ENCODE peak calls at places on chromosomes 5 and 9, in four cellular contexts. H, U, G and L are unnamed samples.

GRCh38 chr9:15438891-15439290 is 16.2 kb downstream of the SNAPC3 start:
- DNase-seq in U (no peak), H (no peak), G (no peak), L (no peak)

GRCh38 chr5:74949976-74950375 is 83.8 kb upstream of the FAM169A start:
- DNase-seq in G (no peak), U (no peak), H (no peak), L (no peak)

GRCh38 chr5:72836810-72837209 is 20.3 kb downstream of the TNPO1 start:
- DNase-seq in H (no peak), U (no peak), G (no peak), L (no peak)

GRCh38 chr9:88476491-88477271 is 58.3 kb upstream of the NXNL2 start:
- DNase-seq in H (no peak), U (no peak), G (no peak), L (peak; percentile 3)

GRCh38 chr9:4137755-4138154 is 162.1 kb downstream of the GLIS3 start:
- DNase-seq in U (no peak), G (no peak), H (no peak), L (no peak)

GRCh38 chr9:13033959-13034695 is 245.4 kb downstream of the MPDZ start:
- DNase-seq in H (peak; percentile 38), U (peak; percentile 87), G (peak; percentile 66), L (no peak)

GRCh38 chr9:93134018-93134739 is at the start of gene NINJ1:
- DNase-seq in H (peak; percentile 40), G (peak; percentile 76), U (peak; percentile 92), L (peak; percentile 50)

GRCh38 chr5:14816999-14817761 is 54.4 kb downstream of the ANKH start:
- DNase-seq in U (no peak), G (no peak), H (no peak), L (no peak)

GRCh38 chr5:139140631-139141071 is 57.5 kb downstream of the SIL1 start:
- DNase-seq in U (no peak), H (no peak), G (no peak), L (no peak)

GRCh38 chr5:111367081-111367480 is 142.9 kb downstream of the CAMK4 start:
- DNase-seq in H (no peak), U (no peak), G (no peak), L (no peak)

GRCh38 chr5:17748196-17748595 is 113.9 kb downstream of the TAF11L14 start:
- DNase-seq in G (no peak), H (no peak), U (no peak), L (no peak)

GRCh38 chr5:143066556-143067281 is 296.5 kb downstream of the ARHGAP26 start:
- DNase-seq in H (no peak), U (no peak), G (no peak), L (peak; percentile 79)

GRCh38 chr5:176144508-176144907 is 93.7 kb upstream of the SIMC1 start:
- DNase-seq in U (no peak), G (no peak), H (no peak), L (no peak)

DNA sequence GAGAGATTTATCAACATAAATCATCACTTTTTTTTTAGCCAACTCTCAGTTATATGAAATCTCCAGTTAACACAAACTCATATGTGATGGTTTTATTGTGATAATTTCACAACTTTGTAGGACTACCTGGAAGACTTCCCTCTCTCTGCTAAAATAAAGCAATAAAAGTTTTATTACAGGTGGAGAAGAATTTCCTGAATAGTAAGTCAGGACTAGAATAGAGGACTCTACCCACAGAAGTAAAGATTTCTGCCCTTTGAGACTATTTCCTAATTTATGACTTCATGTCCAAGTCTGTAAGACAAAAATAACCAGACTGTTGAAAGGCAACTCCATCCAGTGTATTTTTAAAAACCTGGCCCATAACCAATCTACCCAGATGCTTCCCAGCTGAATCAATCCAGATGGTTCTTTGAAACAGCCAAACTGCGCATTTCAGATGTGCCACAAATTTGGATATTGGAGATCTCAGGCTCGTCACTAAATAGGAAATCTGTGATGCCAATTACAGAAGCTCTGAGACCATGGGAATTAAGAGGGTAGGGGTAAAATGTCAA is 234.0 kb upstream of the NMUR2 start:
- DNase-seq in U (no peak), G (no peak), H (no peak), L (no peak)
- TF ChIP-seq SMC3 in U (no peak), G (no peak), H (no peak), L (no peak)

DNA sequence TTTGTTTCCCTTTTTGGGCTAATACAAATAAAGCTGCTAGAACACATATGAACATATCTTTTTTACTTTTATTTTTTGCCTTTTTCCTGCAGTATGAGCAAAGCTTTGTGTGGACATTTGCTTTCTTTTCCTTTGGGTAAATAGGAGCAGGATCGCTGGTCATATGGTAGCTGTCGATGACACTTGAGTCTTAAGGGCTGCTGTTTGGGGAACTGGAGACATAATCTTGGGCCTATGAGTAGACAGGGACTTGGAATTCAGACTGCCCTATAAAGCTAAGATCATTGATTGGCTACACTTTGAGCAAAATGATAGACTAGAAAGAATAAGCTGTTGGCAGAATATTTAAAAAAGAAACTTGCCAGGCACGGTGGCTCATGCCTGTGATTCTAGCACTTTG is 60.9 kb upstream of the ABL1 start:
- DNase-seq in U (no peak), G (no peak), H (no peak), L (no peak)
- H3K79me2 ChIP-seq in U (peaks cover 52% of the 10 kb centered on the region), G (no peaks in the 10 kb centered on the region), H (peaks cover 12% of the 10 kb centered on the region), L (no peaks in the 10 kb centered on the region)

DNA sequence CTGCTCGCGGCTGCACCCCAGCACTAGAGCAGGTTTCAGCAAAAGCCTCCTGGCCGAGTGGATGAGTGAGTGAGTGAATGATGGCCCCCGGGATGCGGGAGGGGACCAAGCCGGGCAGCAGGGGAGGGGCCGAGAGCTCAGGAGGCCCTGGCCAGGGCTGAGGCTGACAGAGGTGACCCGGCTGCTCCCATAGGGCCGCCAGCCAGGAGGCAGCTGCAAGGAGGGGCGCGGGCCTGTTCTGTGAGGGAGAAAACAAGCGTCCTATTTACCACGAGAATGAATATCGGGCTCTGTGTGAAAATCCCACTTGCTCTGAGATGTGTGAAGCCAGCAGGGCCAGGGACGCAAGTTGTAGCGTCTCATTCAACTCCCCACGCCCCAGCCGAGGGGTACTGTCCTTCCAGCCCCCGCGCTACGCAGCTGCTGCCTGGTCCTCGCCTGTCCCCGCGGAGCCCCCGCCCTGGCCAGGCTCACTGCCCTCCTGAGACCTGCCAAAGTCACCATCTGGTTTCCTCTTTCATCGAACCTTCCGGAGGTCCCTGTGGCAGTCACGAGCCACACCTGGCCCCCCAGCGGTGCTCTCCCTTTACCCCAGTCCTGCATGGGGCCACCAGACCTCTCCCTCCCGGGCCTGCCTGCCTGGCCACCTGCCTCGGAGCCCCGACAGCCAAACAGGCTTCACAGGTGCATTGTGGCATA is 38.8 kb downstream of the RASGEF1C start:
- DNase-seq in H (no peak), U (no peak), G (no peak), L (no peak)
- TF ChIP-seq SMC3 in H (no peak), U (no peak), G (no peak), L (no peak)

DNA sequence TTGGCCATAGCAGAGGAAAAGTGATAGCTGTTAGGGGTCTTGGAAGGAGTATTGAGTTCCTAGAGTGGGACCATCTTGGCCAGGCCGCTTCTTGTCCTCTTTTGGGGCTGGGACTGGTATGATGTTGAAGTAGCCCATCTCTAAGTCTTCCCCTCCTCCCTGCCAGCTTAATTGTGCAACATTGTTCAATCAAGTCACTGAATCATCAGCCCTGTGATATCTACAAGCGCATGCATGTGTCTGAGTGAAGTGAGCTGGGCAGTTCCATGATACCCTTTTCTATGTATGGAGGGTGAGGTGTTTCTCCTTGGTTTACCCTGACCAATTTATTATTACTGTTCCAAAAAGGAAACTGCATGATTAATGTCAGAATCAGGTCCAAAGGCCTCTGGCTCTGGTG is 112.2 kb downstream of the C9orf152 start:
- DNase-seq in U (no peak), G (no peak), H (no peak), L (no peak)
- H3K79me2 ChIP-seq in U (peaks cover 86% of the 10 kb centered on the region), G (no peaks in the 10 kb centered on the region), H (no peaks in the 10 kb centered on the region), L (peaks cover 52% of the 10 kb centered on the region)

GRCh38 chr5:141753971-141754713 is 72.1 kb upstream of the ARAP3 start:
- DNase-seq in H (no peak), U (no peak), G (peak; percentile 57), L (no peak)
- TF ChIP-seq SMC3 in H (no peak), U (no peak), G (no peak), L (no peak)

GRCh38 chr9:134365791-134366222 is 39.6 kb downstream of the RXRA start:
- DNase-seq in H (no peak), G (no peak), U (peak; percentile 85), L (no peak)

GRCh38 chr9:134367061-134367460 is 40.8 kb downstream of the RXRA start:
- DNase-seq in H (no peak), G (no peak), U (peak; percentile 64), L (no peak)

GRCh38 chr9:134367796-134368490 is 41.7 kb downstream of the RXRA start:
- DNase-seq in H (no peak), U (peak; percentile 83), G (no peak), L (no peak)

GRCh38 chr9:134365115-134365596 is 38.9 kb downstream of the RXRA start:
- DNase-seq in G (no peak), H (no peak), U (no peak), L (no peak)

DNA sequence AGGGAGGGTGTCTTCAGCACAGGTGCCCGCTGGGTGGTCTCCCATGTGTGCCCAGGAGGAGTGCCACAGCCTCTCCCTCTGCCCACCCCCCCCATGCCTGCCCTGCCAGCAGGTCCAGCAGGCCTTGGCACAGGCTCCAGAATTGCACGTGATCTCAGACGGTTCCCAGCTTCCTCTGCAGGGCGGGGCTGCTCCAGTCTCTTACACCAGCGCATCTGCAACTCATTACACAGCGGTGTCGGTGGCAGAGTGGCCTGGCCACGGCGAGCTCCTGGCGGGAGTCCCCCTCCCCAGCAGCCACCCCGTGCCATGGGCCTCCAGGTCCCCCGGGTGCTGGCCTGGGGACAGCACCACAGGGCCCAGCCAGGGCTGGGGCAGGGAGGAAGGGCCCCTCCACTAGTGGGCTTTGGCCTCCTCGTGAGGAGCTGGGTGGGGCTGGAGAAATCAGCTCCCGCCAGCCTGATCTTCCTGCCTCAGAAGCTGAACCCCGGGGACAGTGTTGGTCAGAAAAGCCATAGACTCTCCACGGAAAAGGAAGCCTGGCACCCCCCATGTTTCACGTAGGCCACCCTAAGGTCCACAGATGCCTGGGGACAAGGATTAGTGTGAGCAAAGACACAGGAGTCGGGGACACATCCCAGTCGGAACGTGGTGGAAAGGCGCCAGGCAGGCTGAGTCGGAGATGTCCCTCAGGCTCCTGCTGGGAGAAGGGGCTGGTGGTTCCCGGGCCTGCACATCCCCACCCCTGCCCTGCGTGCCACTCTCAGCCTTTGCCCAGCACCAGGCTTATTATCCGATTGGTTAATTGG is 40.2 kb downstream of the RXRA start:
- DNase-seq in U (peak; percentile 93), G (no peak), H (no peak), L (no peak)
- H3K79me2 ChIP-seq in U (peaks cover 50% of the 10 kb centered on the region), G (peaks cover 10% of the 10 kb centered on the region), H (peaks cover 74% of the 10 kb centered on the region), L (no peaks in the 10 kb centered on the region)

GRCh38 chr9:97807681-97808080 is 45.3 kb upstream of the FOXE1 start:
- DNase-seq in G (no peak), U (no peak), H (no peak), L (no peak)

GRCh38 chr9:97808415-97808814 is 44.6 kb upstream of the FOXE1 start:
- DNase-seq in H (no peak), U (no peak), G (no peak), L (no peak)

GRCh38 chr9:97808972-97809371 is 44.1 kb upstream of the FOXE1 start:
- DNase-seq in G (no peak), H (no peak), U (no peak), L (no peak)

GRCh38 chr9:97804059-97804365 is 49.0 kb upstream of the FOXE1 start:
- DNase-seq in H (no peak), G (no peak), U (no peak), L (no peak)

GRCh38 chr9:97806721-97807120 is 46.3 kb upstream of the FOXE1 start:
- DNase-seq in H (no peak), G (no peak), U (no peak), L (no peak)
- TF ChIP-seq SMC3 in H (no peak), G (no peak), U (no peak), L (no peak)